ENCODE peak calls at places on chromosomes 7 and 10, in seven cellular contexts. D, L, P, V, R, K and O are unnamed samples.

GRCh38 chr7:98836811-98837631 is 32.8 kb downstream of the TMEM130 start:
- DNase-seq in D (peak; percentile 61), L (no peak), P (no peak), V (peak; percentile 49), R (peak; percentile 59), K (no peak), O (no peak)

GRCh38 chr10:46543379-46544014 is 13.0 kb downstream of the GPRIN2 start:
- DNase-seq in D (no peak), L (no peak), P (peak; percentile 6), V (no peak), R (no peak), K (no peak), O (no peak)

GRCh38 chr7:69728299-69728698 is 130.0 kb downstream of the AUTS2 start:
- DNase-seq in D (no peak), L (peak; percentile 48), P (no peak), V (no peak), R (no peak), K (no peak), O (no peak)

GRCh38 chr7:107047902-107048782 is 3.6 kb downstream of the PRKAR2B start:
- DNase-seq in D (no peak), L (peak; percentile 14), P (no peak), V (no peak), R (no peak), K (no peak), O (no peak)

GRCh38 chr7:72465521-72465920 is 53.4 kb upstream of the CALN1 start:
- DNase-seq in D (no peak), L (no peak), P (no peak), V (no peak), R (no peak), K (no peak), O (no peak)

GRCh38 chr7:85682819-85683218 is 496.0 kb upstream of the SEMA3D start:
- DNase-seq in D (no peak), L (peak; percentile 57), P (no peak), V (no peak), R (no peak), K (no peak), O (no peak)

GRCh38 chr10:119177708-119178370 is 773 bp downstream of the PRDX3 start:
- DNase-seq in D (no peak), L (no peak), P (no peak), V (no peak), R (no peak), K (no peak), O (no peak)

GRCh38 chr10:122181901-122182799 is 88.9 kb upstream of the BTBD16 start:
- DNase-seq in D (no peak), L (peak; percentile 69), P (no peak), V (no peak), R (no peak), K (no peak), O (peak; percentile 11)

GRCh38 chr7:101553771-101554445 is 75.2 kb downstream of the MYL10 start:
- DNase-seq in D (no peak), L (no peak), P (peak; percentile 3), V (no peak), R (peak; percentile 19), K (no peak), O (no peak)

GRCh38 chr10:93352638-93353383 is 129.3 kb downstream of the MYOF start:
- DNase-seq in D (no peak), L (peak; percentile 51), P (no peak), V (no peak), R (peak; percentile 48), K (no peak), O (no peak)

GRCh38 chr10:74882427-74882826 is 56.0 kb downstream of the KAT6B start:
- DNase-seq in D (no peak), L (peak; percentile 24), P (no peak), V (no peak), R (no peak), K (no peak), O (no peak)

GRCh38 chr10:95125582-95125981 is 56.3 kb upstream of the CYP2C8 start:
- DNase-seq in D (no peak), L (no peak), P (no peak), V (no peak), R (no peak), K (no peak), O (no peak)

GRCh38 chr7:20229652-20230500 is 12.7 kb upstream of the MACC1 start:
- DNase-seq in D (no peak), L (peak; percentile 94), P (no peak), V (no peak), R (no peak), K (no peak), O (no peak)

GRCh38 chr10:17235136-17235535 is 7.1 kb downstream of the VIM start:
- DNase-seq in D (no peak), L (peak; percentile 53), P (no peak), V (no peak), R (no peak), K (no peak), O (no peak)

GRCh38 chr10:127407551-127407950 is 141.6 kb upstream of the NPS start:
- DNase-seq in D (no peak), L (no peak), P (no peak), V (no peak), R (no peak), K (no peak), O (no peak)

GRCh38 chr10:4130685-4131084 is 345.7 kb upstream of the KLF6 start:
- DNase-seq in D (no peak), L (no peak), P (no peak), V (no peak), R (no peak), K (no peak), O (no peak)

GRCh38 chr7:32406386-32406785 is 83.8 kb downstream of the LSM5 start:
- DNase-seq in D (no peak), L (no peak), P (no peak), V (no peak), R (no peak), K (no peak), O (no peak)

GRCh38 chr7:6579446-6579845 is 2.2 kb downstream of the ZDHHC4 start:
- DNase-seq in D (no peak), L (peak; percentile 11), P (no peak), V (no peak), R (no peak), K (no peak), O (no peak)

GRCh38 chr7:32091608-32092210 is 21.5 kb upstream of the PDE1C start:
- DNase-seq in D (no peak), L (peak; percentile 62), P (no peak), V (no peak), R (no peak), K (no peak), O (no peak)

GRCh38 chr7:115676080-115676479 is 354.5 kb downstream of the TFEC start:
- DNase-seq in D (peak; percentile 11), L (peak; percentile 45), P (peak; percentile 15), V (no peak), R (no peak), K (no peak), O (no peak)

GRCh38 chr10:84541289-84541637 is 212.9 kb downstream of the CCSER2 start:
- DNase-seq in D (no peak), L (no peak), P (no peak), V (no peak), R (no peak), K (no peak), O (no peak)

GRCh38 chr10:126088144-126088543 is 191.8 kb downstream of the FANK1 start:
- DNase-seq in D (no peak), L (peak; percentile 54), P (no peak), V (no peak), R (no peak), K (no peak), O (no peak)

GRCh38 chr10:79239275-79239779 is 107.9 kb upstream of the PPIF start:
- DNase-seq in D (no peak), L (no peak), P (no peak), V (no peak), R (no peak), K (no peak), O (no peak)

GRCh38 chr10:80453715-80454525 is at the start of gene TSPAN14:
- DNase-seq in D (peak; percentile 81), L (peak; percentile 84), P (peak; percentile 86), V (peak; percentile 75), R (peak; percentile 89), K (no peak), O (peak; percentile 49)

GRCh38 chr7:103710247-103710646 is 264.2 kb upstream of the SLC26A5 start:
- DNase-seq in D (no peak), L (no peak), P (no peak), V (no peak), R (no peak), K (no peak), O (no peak)

GRCh38 chr10:132335189-132336063 is 3.4 kb downstream of the LRRC27 start:
- DNase-seq in D (no peak), L (no peak), P (no peak), V (no peak), R (peak; percentile 67), K (no peak), O (no peak)

GRCh38 chr10:4243169-4243568 is 458.2 kb upstream of the KLF6 start:
- DNase-seq in D (no peak), L (no peak), P (no peak), V (no peak), R (no peak), K (no peak), O (no peak)

GRCh38 chr7:15330943-15331342 is 230.9 kb downstream of the AGMO start:
- DNase-seq in D (no peak), L (no peak), P (no peak), V (no peak), R (no peak), K (no peak), O (no peak)

GRCh38 chr7:15323545-15323944 is 238.3 kb downstream of the AGMO start:
- DNase-seq in D (no peak), L (peak; percentile 17), P (no peak), V (no peak), R (no peak), K (no peak), O (no peak)

GRCh38 chr7:15326044-15326644 is 235.7 kb downstream of the AGMO start:
- DNase-seq in D (no peak), L (peak; percentile 30), P (no peak), V (no peak), R (peak; percentile 2), K (peak; percentile 25), O (no peak)
- TF ChIP-seq CTCF in D (peak; percentile 60), L (peak; percentile 71), P (peak; percentile 45), V (peak; percentile 68), R (no peak), K (peak; percentile 67), O (peak; percentile 53)

GRCh38 chr10:24822557-24822956 is 98.9 kb upstream of the ARHGAP21 start:
- DNase-seq in D (no peak), L (no peak), P (no peak), V (no peak), R (peak; percentile 57), K (no peak), O (no peak)
- TF ChIP-seq CTCF in D (no peak), L (no peak), P (no peak), V (no peak), R (no peak), K (no peak), O (no peak)

GRCh38 chr7:130695840-130696239 is 9.5 kb upstream of the TSGA13 start:
- DNase-seq in D (no peak), L (peak; percentile 47), P (no peak), V (no peak), R (peak; percentile 35), K (peak; percentile 15), O (peak; percentile 4)
- TF ChIP-seq CTCF in D (no peak), L (peak; percentile 84), P (peak; percentile 17), V (peak; percentile 45), R (peak; percentile 61), K (peak; percentile 64), O (peak; percentile 57)

DNA sequence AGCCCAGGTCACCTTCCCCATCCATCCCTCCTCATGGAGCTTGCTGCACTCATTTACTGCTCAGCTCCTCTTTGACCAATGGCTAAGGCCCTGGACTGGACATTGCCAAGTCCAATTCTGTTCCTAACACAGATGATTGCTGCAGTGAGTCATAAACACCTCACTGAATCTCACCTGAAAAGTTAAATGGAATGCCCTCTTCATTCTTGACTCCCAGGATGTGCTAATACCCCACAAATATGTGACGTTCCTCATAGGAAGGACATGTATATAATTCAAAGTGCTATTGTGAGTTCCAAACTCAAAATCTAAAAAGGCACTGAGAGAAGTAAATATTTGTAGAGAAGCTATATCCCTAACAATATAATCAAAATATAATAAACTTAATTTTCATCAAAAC is 73.5 kb upstream of the DLX6 start:
- DNase-seq in D (no peak), L (no peak), P (no peak), V (no peak), R (no peak), K (no peak), O (no peak)
- TF ChIP-seq CTCF in D (no peak), L (no peak), P (no peak), V (no peak), R (no peak), K (no peak), O (no peak)